ENCODE peak calls at places on chromosomes 4 and X, in six cellular contexts. G is left lung; K is CD4-positive, alpha-beta T cell; P is AG10803; Y is psoas muscle; A is ovary. H is an unnamed sample.

GRCh38 chr4:176357359-176358082 is 37.8 kb downstream of the SPCS3 start:
- DNase-seq in G (no peak), K (no peak), P (peak; percentile 26), Y (no peak), A (no peak), H (no peak)

GRCh38 chrX:45422216-45422925 is 221.7 kb upstream of the DIPK2B start:
- DNase-seq in G (no peak), K (no peak), P (peak; percentile 86), Y (no peak), A (no peak), H (no peak)

GRCh38 chr4:76305033-76305687 is 1.4 kb upstream of the STBD1 start:
- DNase-seq in G (no peak), K (no peak), P (no peak), Y (no peak), A (no peak), H (no peak)

GRCh38 chrX:127908369-127908768 is 143.8 kb downstream of the ACTRT1 start:
- DNase-seq in G (no peak), K (no peak), P (no peak), Y (no peak), A (no peak), H (no peak)

GRCh38 chr4:112083587-112084347 is 61.5 kb upstream of the FAM241A start:
- DNase-seq in G (no peak), K (no peak), P (no peak), Y (no peak), A (no peak), H (no peak)

GRCh38 chr4:143184217-143184502 is 557 bp upstream of the USP38 start:
- DNase-seq in G (no peak), K (no peak), P (no peak), Y (no peak), A (no peak), H (no peak)

GRCh38 chr4:60846678-60847077 is 353.4 kb upstream of the ADGRL3 start:
- DNase-seq in G (no peak), K (no peak), P (no peak), Y (no peak), A (no peak), H (no peak)

GRCh38 chrX:133989993-133990392 is 4.6 kb upstream of the GPC3 start:
- DNase-seq in G (no peak), K (no peak), P (no peak), Y (no peak), A (no peak), H (no peak)

GRCh38 chr4:139619644-139620043 is 46.0 kb upstream of the MGST2 start:
- DNase-seq in G (no peak), K (no peak), P (peak; percentile 30), Y (no peak), A (no peak), H (no peak)

GRCh38 chr4:113979157-113979972 is at the start of gene ARSJ:
- DNase-seq in G (peak; percentile 51), K (peak; percentile 9), P (peak; percentile 80), Y (peak; percentile 66), A (peak; percentile 69), H (no peak)

GRCh38 chr4:8737075-8737474 is 134.6 kb downstream of the HMX1 start:
- DNase-seq in G (no peak), K (no peak), P (no peak), Y (no peak), A (no peak), H (no peak)

GRCh38 chrX:48854898-48855297 is 19.5 kb upstream of the PCSK1N start:
- DNase-seq in G (no peak), K (no peak), P (peak; percentile 1), Y (no peak), A (no peak), H (no peak)

GRCh38 chrX:72041901-72042859 is 89.5 kb downstream of the RTL5 start:
- DNase-seq in G (no peak), K (no peak), P (peak; percentile 30), Y (no peak), A (peak; percentile 41), H (peak; percentile 29)

GRCh38 chr4:176478076-176478475 is 158.3 kb downstream of the SPCS3 start:
- DNase-seq in G (no peak), K (no peak), P (peak; percentile 45), Y (no peak), A (no peak), H (no peak)

GRCh38 chr4:138611721-138612120 is 369.6 kb upstream of the SLC7A11 start:
- DNase-seq in G (no peak), K (no peak), P (no peak), Y (no peak), A (no peak), H (no peak)

GRCh38 chr4:152700151-152700550 is 20.4 kb upstream of the TMEM154 start:
- DNase-seq in G (no peak), K (no peak), P (no peak), Y (no peak), A (no peak), H (no peak)

GRCh38 chr4:136750898-136751297 is 781.4 kb downstream of the PCDH18 start:
- DNase-seq in G (no peak), K (no peak), P (no peak), Y (no peak), A (no peak), H (no peak)

GRCh38 chr4:26490111-26490979 is at the start of gene CCKAR:
- DNase-seq in G (no peak), K (no peak), P (no peak), Y (no peak), A (no peak), H (no peak)

GRCh38 chr4:75671802-75672421 is 1.3 kb downstream of the G3BP2 start:
- DNase-seq in G (no peak), K (no peak), P (no peak), Y (no peak), A (no peak), H (no peak)

GRCh38 chr4:57109847-57110634 is at the start of gene IGFBP7:
- DNase-seq in G (peak; percentile 55), K (no peak), P (peak; percentile 53), Y (peak; percentile 51), A (peak; percentile 61), H (peak; percentile 94)

GRCh38 chrX:104987063-104987462 is 233.4 kb downstream of the TEX13A start:
- DNase-seq in G (no peak), K (no peak), P (no peak), Y (no peak), A (no peak), H (no peak)

GRCh38 chr4:1898681-1899080 is 27.5 kb downstream of the NSD2 start:
- DNase-seq in G (no peak), K (no peak), P (no peak), Y (no peak), A (no peak), H (no peak)

GRCh38 chr4:2318885-2319284 is 57.0 kb upstream of the MXD4 start:
- DNase-seq in G (no peak), K (no peak), P (no peak), Y (no peak), A (no peak), H (no peak)

GRCh38 chrX:70664726-70665125 is 220.1 kb downstream of the DLG3 start:
- DNase-seq in G (no peak), K (no peak), P (peak; percentile 21), Y (no peak), A (no peak), H (no peak)

GRCh38 chr4:90118547-90119211 is 8.5 kb upstream of the CCSER1 start:
- DNase-seq in G (no peak), K (no peak), P (no peak), Y (no peak), A (no peak), H (no peak)

GRCh38 chrX:16212436-16212835 is 45.2 kb downstream of the MAGEB17 start:
- DNase-seq in G (no peak), K (no peak), P (no peak), Y (no peak), A (no peak), H (no peak)

GRCh38 chr4:6929735-6930464 is 20.3 kb downstream of the TBC1D14 start:
- DNase-seq in G (no peak), K (no peak), P (no peak), Y (no peak), A (no peak), H (no peak)

GRCh38 chrX:46805270-46805669 is 31.6 kb upstream of the RP2 start:
- DNase-seq in G (no peak), K (no peak), P (no peak), Y (no peak), A (no peak), H (no peak)

GRCh38 chrX:46803140-46803539 is 33.7 kb upstream of the RP2 start:
- DNase-seq in G (no peak), K (no peak), P (no peak), Y (no peak), A (no peak), H (no peak)
- TF ChIP-seq CTCF in G (no peak), K (no peak), P (peak; percentile 24), Y (no peak), A (no peak), H (peak; percentile 46)

GRCh38 chr4:30385650-30386049 is 334.5 kb upstream of the PCDH7 start:
- DNase-seq in G (no peak), K (no peak), P (no peak), Y (no peak), A (no peak), H (no peak)

GRCh38 chr4:30386266-30386895 is 333.8 kb upstream of the PCDH7 start:
- DNase-seq in G (no peak), K (no peak), P (no peak), Y (no peak), A (no peak), H (no peak)

DNA sequence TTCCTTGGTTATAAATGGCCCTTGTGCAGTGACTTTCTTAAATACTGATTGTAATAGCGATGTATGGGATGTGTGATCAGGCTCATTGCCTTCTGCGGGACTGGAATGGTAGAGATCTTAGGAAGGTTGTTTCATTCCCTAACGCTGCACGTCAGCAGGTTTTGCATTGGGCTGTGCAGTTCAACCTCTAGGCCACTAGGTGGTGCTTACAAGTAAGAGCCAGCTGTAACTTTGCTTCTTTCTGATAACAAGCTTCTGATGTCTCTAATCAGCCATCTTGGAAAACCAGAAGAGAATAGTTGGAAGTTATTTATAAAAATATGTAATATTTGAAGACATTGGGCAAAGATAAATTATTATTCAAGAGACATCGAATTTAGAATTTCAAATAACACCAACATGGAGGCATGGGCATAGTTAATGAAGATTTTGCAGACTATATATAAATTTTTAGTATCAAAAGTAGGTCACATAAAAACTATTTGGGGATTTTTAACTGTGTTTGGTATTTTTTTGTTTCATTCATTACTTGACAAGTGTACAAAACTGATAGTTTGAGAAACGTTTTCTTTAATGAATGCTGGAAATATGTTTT is 339.7 kb upstream of the PCDH7 start:
- DNase-seq in G (no peak), K (no peak), P (peak; percentile 22), Y (no peak), A (no peak), H (no peak)
- TF ChIP-seq CTCF in G (peak; percentile 65), K (no peak), P (peak; percentile 65), Y (peak; percentile 23), A (no peak), H (peak; percentile 87)

GRCh38 chr4:80336582-80336981 is 1.1 kb downstream of the CFAP299 start:
- DNase-seq in G (peak; percentile 36), K (no peak), P (peak; percentile 25), Y (no peak), A (no peak), H (no peak)
- TF ChIP-seq CTCF in G (no peak), K (no peak), P (peak; percentile 48), Y (no peak), A (no peak), H (peak; percentile 65)

DNA sequence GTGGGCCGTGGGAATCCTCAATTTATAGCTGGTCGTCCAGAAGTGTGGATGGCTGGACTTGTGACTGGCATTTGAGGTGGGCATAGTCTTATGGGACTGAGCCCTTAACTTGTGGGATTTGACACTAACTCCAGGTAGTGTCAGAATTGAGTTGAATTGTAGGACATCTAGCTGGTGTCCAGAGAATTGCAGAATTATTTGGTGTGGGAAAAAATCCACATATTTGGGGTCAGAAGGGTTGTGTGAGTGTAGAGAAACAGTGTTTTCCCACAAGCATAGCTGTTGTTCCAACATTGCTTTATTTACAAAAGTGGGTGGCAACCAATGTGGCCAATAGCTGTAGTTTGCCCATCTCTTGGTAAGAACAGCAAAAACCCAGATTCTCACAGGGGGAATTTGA is 91.3 kb downstream of the MOSPD2 start:
- DNase-seq in G (no peak), K (no peak), P (peak; percentile 67), Y (no peak), A (no peak), H (no peak)
- TF ChIP-seq CTCF in G (no peak), K (no peak), P (peak; percentile 37), Y (no peak), A (no peak), H (peak; percentile 64)

H was measured in chondrocyte.